ENCODE peak calls at places on chromosomes 4 and X, in six cellular contexts. O is HT1080; T is stimulated activated CD4-positive, alpha-beta T cell treated with anti-CD3 and anti-CD28 coated beads, TNF-alpha, amount 100 ng/mL, for 4 hours; X is occipital lobe; H is LoVo; L is SHP77. N is an unnamed sample.
A peak's percentile ranks its signal among the peaks of the same experiment; 100 is the strongest.

GRCh38 chrX:129750971-129751370 is 12.2 kb downstream of the XPNPEP2 start:
- DNase-seq in O (no peak), T (no peak), X (no peak), H (no peak), L (no peak), N (peak; percentile 32)

GRCh38 chr4:187307131-187307530 is 583.5 kb upstream of the FAT1 start:
- DNase-seq in O (no peak), T (no peak), X (no peak), H (no peak), L (no peak), N (no peak)

GRCh38 chr4:147207941-147208340 is 262.3 kb upstream of the TTC29 start:
- DNase-seq in O (no peak), T (no peak), X (no peak), H (no peak), L (no peak), N (no peak)

GRCh38 chr4:112436987-112437386 is 79.0 kb downstream of the NEUROG2 start:
- DNase-seq in O (no peak), T (no peak), X (no peak), H (no peak), L (no peak), N (no peak)

GRCh38 chr4:85445058-85445639 is 29.8 kb upstream of the ARHGAP24 start:
- DNase-seq in O (no peak), T (no peak), X (no peak), H (no peak), L (no peak), N (no peak)

GRCh38 chr4:174521800-174522182 is 497 bp downstream of the HPGD start:
- DNase-seq in O (peak; percentile 25), T (no peak), X (no peak), H (peak; percentile 52), L (peak; percentile 11), N (no peak)

GRCh38 chr4:183721207-183722081 is 62.4 kb downstream of the TRAPPC11 start:
- DNase-seq in O (no peak), T (peak; percentile 9), X (peak; percentile 12), H (peak; percentile 78), L (no peak), N (peak; percentile 88)

GRCh38 chr4:121375262-121375661 is 5.6 kb downstream of the QRFPR start:
- DNase-seq in O (peak; percentile 74), T (no peak), X (no peak), H (no peak), L (no peak), N (no peak)

GRCh38 chr4:153595894-153596601 is 88.0 kb upstream of the TLR2 start:
- DNase-seq in O (no peak), T (no peak), X (no peak), H (no peak), L (no peak), N (no peak)